ENCODE peak calls at places on chromosomes 4 and X, in seven cellular contexts. O is substantia nigra, Q is GM10248, M is EL, S is left lung, T is Calu3, N is Peyer's patch. L is an unnamed sample.

GRCh38 chr4:20272411-20272872 is 20.7 kb downstream of the SLIT2 start:
- DNase-seq in T (no peak), N (no peak), S (no peak), M (peak), O (no peak), Q (no peak), L (peak)

GRCh38 chrX:68757331-68757730 is 71.5 kb upstream of the EFNB1 start:
- DNase-seq in T (no peak), Q (no peak), N (no peak), M (no peak), O (no peak), S (no peak), L (no peak)

GRCh38 chr4:153257151-153257620 is 52.9 kb downstream of the TRIM2 start:
- DNase-seq in T (no peak), S (no peak), Q (peak), O (no peak), M (peak), N (no peak), L (peak)

GRCh38 chr4:8343967-8344331 is 74.4 kb downstream of the HTRA3 start:
- DNase-seq in S (no peak), M (no peak), O (no peak), T (no peak), Q (no peak), N (no peak), L (no peak)

GRCh38 chrX:114800719-114801118 is 216.7 kb downstream of the IL13RA2 start:
- DNase-seq in M (peak), S (no peak), T (peak), Q (no peak), N (no peak), O (no peak), L (peak)

GRCh38 chr4:16129336-16129735 is 45.5 kb upstream of the PROM1 start:
- DNase-seq in T (no peak), O (no peak), M (no peak), Q (no peak), S (no peak), N (no peak), L (no peak)

GRCh38 chrX:110657073-110657472 is 138.5 kb downstream of the CHRDL1 start:
- DNase-seq in M (no peak), T (peak), N (no peak), S (no peak), O (no peak), Q (no peak), L (no peak)

GRCh38 chrX:126770179-126770578 is 49.4 kb upstream of the PRR32 start:
- DNase-seq in M (no peak), T (no peak), N (no peak), O (no peak), S (no peak), Q (peak), L (no peak)

GRCh38 chr4:1492636-1493539 is 86.6 kb upstream of the NKX1-1 start:
- DNase-seq in M (no peak), O (no peak), T (no peak), Q (no peak), N (peak), S (peak), L (no peak)

GRCh38 chr4:6417516-6417915 is 54.9 kb downstream of the PPP2R2C start:
- DNase-seq in S (no peak), N (no peak), Q (no peak), M (no peak), T (no peak), O (no peak), L (no peak)

GRCh38 chr4:159946983-159947645 is 844.2 kb downstream of the RAPGEF2 start:
- DNase-seq in Q (peak), O (no peak), T (no peak), S (no peak), M (peak), N (no peak), L (peak)

GRCh38 chrX:56248492-56248891 is 16.3 kb downstream of the KLF8 start:
- DNase-seq in S (no peak), O (peak), Q (peak), M (peak), T (peak), N (peak), L (peak)

GRCh38 chr4:150722908-150723362 is 141.0 kb downstream of the MAB21L2 start:
- DNase-seq in M (no peak), S (peak), Q (no peak), O (no peak), N (peak), T (peak), L (peak)

GRCh38 chrX:41333744-41333993 is 293 bp upstream of the DDX3X start:
- DNase-seq in M (peak), O (no peak), Q (peak), T (no peak), N (no peak), S (no peak), L (peak)

GRCh38 chr4:81826336-81826735 is 354.6 kb upstream of the RASGEF1B start:
- DNase-seq in O (no peak), Q (no peak), S (no peak), T (no peak), N (no peak), M (no peak), L (no peak)

GRCh38 chrX:10043386-10043785 is 76.2 kb downstream of the CLDN34 start:
- DNase-seq in N (no peak), S (no peak), Q (no peak), O (no peak), M (no peak), T (no peak), L (no peak)

GRCh38 chrX:40260123-40260751 is 162.5 kb upstream of the BCOR start:
- DNase-seq in N (no peak), S (peak), T (no peak), M (peak), O (no peak), Q (no peak), L (peak)

GRCh38 chr4:3121596-3121995 is 47.1 kb downstream of the HTT start:
- DNase-seq in Q (no peak), M (no peak), T (no peak), S (no peak), O (no peak), N (no peak), L (no peak)

L was measured in mesenchymal stem cell.